ENCODE peak calls at places on chromosomes 12 and 14, in five cellular contexts. A is lung, G is AG10803, U is tibial artery, L is AG04450. M is an unnamed sample.

GRCh38 chr12:82866946-82867345 is 180.2 kb downstream of the TMTC2 start:
- DNase-seq in A (no peak), G (no peak), U (no peak), L (no peak), M (no peak)

GRCh38 chr14:53355581-53356112 is 202.5 kb upstream of the DDHD1 start:
- DNase-seq in A (no peak), G (peak), U (no peak), L (no peak), M (peak)

GRCh38 chr14:44662250-44662891 is 155.3 kb upstream of the FSCB start:
- DNase-seq in A (no peak), G (no peak), U (no peak), L (no peak), M (no peak)

GRCh38 chr14:51616724-51617409 is 34.8 kb upstream of the FRMD6 start:
- DNase-seq in A (peak), G (peak), U (no peak), L (peak), M (no peak)

GRCh38 chr14:73752297-73752992 is 38.3 kb upstream of the PNMA1 start:
- DNase-seq in A (no peak), G (peak), U (peak), L (no peak), M (peak)

GRCh38 chr14:42374332-42374731 is 767.7 kb downstream of the LRFN5 start:
- DNase-seq in A (no peak), G (no peak), U (no peak), L (no peak), M (no peak)

GRCh38 chr14:94022532-94023411 is 3.4 kb upstream of the OTUB2 start:
- DNase-seq in A (no peak), G (no peak), U (no peak), L (no peak), M (no peak)

GRCh38 chr14:53032161-53032803 is 81.4 kb upstream of the FERMT2 start:
- DNase-seq in A (peak), G (peak), U (no peak), L (no peak), M (no peak)

GRCh38 chr12:63787306-63787705 is 7.6 kb downstream of the RXYLT1 start:
- DNase-seq in A (no peak), G (peak), U (no peak), L (no peak), M (no peak)

GRCh38 chr14:88232783-88233182 is 90.3 kb downstream of the KCNK10 start:
- DNase-seq in A (no peak), G (no peak), U (no peak), L (no peak), M (no peak)

GRCh38 chr12:42741771-42742510 is 152.4 kb upstream of the PRICKLE1 start:
- DNase-seq in A (no peak), G (peak), U (no peak), L (peak), M (no peak)

GRCh38 chr14:67940894-67941455 is 121.4 kb downstream of the RAD51B start:
- DNase-seq in A (no peak), G (peak), U (peak), L (peak), M (no peak)

GRCh38 chr12:52796429-52796794 is 495 bp upstream of the KRT3 start:
- DNase-seq in A (no peak), G (no peak), U (no peak), L (no peak), M (no peak)

GRCh38 chr12:26264215-26264838 is 69.0 kb downstream of the SSPN start:
- DNase-seq in A (no peak), G (no peak), U (no peak), L (no peak), M (no peak)

GRCh38 chr14:80117876-80118275 is 93.4 kb downstream of the DIO2 start:
- DNase-seq in A (no peak), G (no peak), U (no peak), L (no peak), M (no peak)

GRCh38 chr12:31588976-31589375 is 2.0 kb downstream of the DENND5B start:
- DNase-seq in A (no peak), G (peak), U (no peak), L (no peak), M (no peak)

GRCh38 chr12:47033081-47033480 is 46.3 kb upstream of the PCED1B start:
- DNase-seq in A (peak), G (peak), U (peak), L (no peak), M (no peak)

GRCh38 chr12:47346251-47347019 is 266.7 kb upstream of the AMIGO2 start:
- DNase-seq in A (no peak), G (peak), U (no peak), L (no peak), M (no peak)

GRCh38 chr12:7989827-7990491 is 42.6 kb upstream of the FOXJ2 start:
- DNase-seq in A (peak), G (no peak), U (peak), L (no peak), M (no peak)

GRCh38 chr14:104431351-104431928 is 148.1 kb upstream of the C14orf180 start:
- DNase-seq in A (no peak), G (no peak), U (no peak), L (no peak), M (no peak)

GRCh38 chr12:105204127-105204526 is 31.8 kb downstream of the APPL2 start:
- DNase-seq in A (no peak), G (no peak), U (no peak), L (no peak), M (no peak)

GRCh38 chr14:31842905-31843304 is 234.2 kb upstream of the ARHGAP5 start:
- DNase-seq in A (no peak), G (peak), U (no peak), L (no peak), M (no peak)

GRCh38 chr12:109329710-109330109 is 18.0 kb upstream of the MYO1H start:
- DNase-seq in A (no peak), G (no peak), U (no peak), L (no peak), M (no peak)

GRCh38 chr12:52032431-52032796 is 18.8 kb upstream of the NR4A1 start:
- DNase-seq in A (peak), G (peak), U (peak), L (no peak), M (no peak)

GRCh38 chr12:71214511-71215285 is 56.9 kb upstream of the TSPAN8 start:
- DNase-seq in A (no peak), G (no peak), U (no peak), L (no peak), M (no peak)

GRCh38 chr12:12992418-12993175 is 7.5 kb downstream of the HEBP1 start:
- DNase-seq in A (peak), G (peak), U (peak), L (peak), M (no peak)

GRCh38 chr14:45249847-45250575 is 3.0 kb downstream of the MIS18BP1 start:
- DNase-seq in A (no peak), G (peak), U (no peak), L (peak), M (no peak)

GRCh38 chr12:116454950-116455447 is 104.2 kb upstream of the MAP1LC3B2 start:
- DNase-seq in A (no peak), G (peak), U (no peak), L (peak), M (no peak)

GRCh38 chr14:35404496-35405303 is at the start of gene NFKBIA:
- DNase-seq in A (peak), G (peak), U (peak), L (no peak), M (peak)
- TF ChIP-seq CTCF in A (peak), G (peak), U (peak), L (peak), M (peak)

GRCh38 chr14:86038401-86038985 is 508.5 kb downstream of the FLRT2 start:
- DNase-seq in A (peak), G (peak), U (peak), L (peak), M (no peak)

GRCh38 chr14:86035882-86036281 is 505.9 kb downstream of the FLRT2 start:
- DNase-seq in A (no peak), G (peak), U (no peak), L (no peak), M (no peak)
- TF ChIP-seq CTCF in A (no peak), G (peak), U (no peak), L (peak), M (peak)

DNA sequence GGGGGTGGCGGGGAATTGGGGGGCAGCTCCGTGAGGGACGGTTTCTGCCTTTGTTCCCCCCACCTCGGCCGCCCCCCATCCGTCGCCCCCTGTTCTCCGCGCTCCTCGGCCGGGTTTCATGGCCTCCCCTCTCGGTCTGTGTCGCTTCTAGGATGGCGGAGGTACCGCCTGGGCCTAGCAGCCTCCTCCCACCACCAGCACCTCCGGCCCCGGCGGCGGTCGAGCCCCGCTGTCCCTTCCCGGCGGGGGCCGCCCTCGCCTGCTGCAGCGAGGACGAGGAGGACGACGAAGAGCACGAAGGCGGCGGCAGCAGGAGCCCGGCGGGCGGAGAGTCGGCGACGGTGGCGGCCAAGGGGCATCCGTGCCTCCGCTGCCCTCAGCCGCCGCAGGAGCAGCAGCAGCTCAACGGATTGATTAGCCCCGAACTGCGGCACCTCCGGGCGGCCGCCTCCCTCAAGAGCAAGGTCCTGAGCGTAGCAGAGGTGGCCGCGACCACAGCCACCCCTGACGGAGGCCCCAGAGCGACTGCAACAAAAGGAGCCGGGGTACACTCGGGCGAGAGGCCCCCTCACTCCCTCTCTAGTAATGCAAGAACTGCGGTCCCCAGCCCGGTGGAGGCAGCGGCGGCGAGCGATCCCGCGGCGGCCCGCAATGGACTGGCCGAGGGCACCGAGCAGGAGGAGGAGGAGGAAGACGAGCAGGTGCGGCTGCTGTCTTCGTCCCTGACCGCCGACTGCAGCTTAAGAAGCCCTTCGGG is 598 bp downstream of the NAA30 start:
- DNase-seq in A (no peak), G (peak), U (peak), L (no peak), M (peak)
- TF ChIP-seq CTCF in A (no peak), G (no peak), U (no peak), L (no peak), M (no peak)

GRCh38 chr12:2879853-2880252 is 2.8 kb downstream of the RHNO1 start:
- DNase-seq in A (no peak), G (no peak), U (no peak), L (no peak), M (no peak)

GRCh38 chr12:2877047-2877958 is at the start of the genes FOXM1 and RHNO1:
- DNase-seq in A (peak), G (peak), U (peak), L (peak), M (peak)

GRCh38 chr12:2876431-2877046 is 435 bp downstream of the FOXM1 start:
- DNase-seq in A (no peak), G (peak), U (no peak), L (no peak), M (no peak)

DNA sequence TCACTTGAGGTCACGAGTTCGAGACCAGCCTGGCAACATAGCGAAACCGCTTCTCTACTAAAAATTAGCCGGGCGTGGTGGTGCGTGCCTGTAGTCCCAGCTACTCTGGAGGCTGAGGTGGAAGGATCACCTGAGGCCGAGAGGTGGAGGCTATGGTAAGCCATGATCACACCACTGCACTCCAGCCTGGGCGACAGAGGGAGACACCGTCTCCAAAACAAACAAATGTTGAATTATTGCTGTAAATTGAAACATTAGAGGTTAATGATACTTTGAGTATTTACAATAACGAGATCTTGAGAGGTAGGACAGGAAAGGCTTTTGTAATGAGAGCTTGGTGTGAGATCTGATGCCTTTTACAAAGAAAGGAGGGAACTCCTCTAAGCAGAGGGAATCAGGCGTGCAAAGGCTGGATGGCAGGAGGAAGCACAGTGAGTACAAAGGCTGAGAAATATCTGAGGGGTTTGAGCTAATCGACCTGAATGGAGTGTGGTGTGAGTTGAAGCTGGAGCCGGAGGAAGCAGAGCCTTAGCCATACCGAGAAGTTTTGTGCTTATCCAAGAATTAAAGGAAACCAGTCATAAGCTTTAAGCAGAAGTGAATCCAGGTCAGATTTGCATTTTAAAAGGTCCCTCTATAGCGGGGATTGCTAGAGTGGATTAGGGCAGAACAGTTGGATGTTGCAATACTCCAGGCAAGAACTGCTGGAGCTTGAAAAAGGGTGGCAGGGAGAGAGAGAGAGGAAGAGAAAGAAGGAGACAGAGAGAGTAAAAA is 1.1 kb downstream of the RHNO1 start:
- DNase-seq in A (no peak), G (peak), U (no peak), L (no peak), M (no peak)
- TF ChIP-seq CTCF in A (no peak), G (no peak), U (no peak), L (no peak), M (peak)

GRCh38 chr12:121812921-121813896 is 9.4 kb downstream of the SETD1B start:
- DNase-seq in A (no peak), G (peak), U (no peak), L (no peak), M (no peak)

GRCh38 chr12:121810833-121811433 is 7.1 kb downstream of the SETD1B start:
- DNase-seq in A (no peak), G (no peak), U (no peak), L (no peak), M (no peak)

GRCh38 chr12:121813951-121814350 is 10.1 kb downstream of the SETD1B start:
- DNase-seq in A (no peak), G (no peak), U (no peak), L (no peak), M (no peak)

GRCh38 chr12:121811434-121812319 is 7.9 kb downstream of the SETD1B start:
- DNase-seq in A (peak), G (peak), U (no peak), L (no peak), M (peak)

DNA sequence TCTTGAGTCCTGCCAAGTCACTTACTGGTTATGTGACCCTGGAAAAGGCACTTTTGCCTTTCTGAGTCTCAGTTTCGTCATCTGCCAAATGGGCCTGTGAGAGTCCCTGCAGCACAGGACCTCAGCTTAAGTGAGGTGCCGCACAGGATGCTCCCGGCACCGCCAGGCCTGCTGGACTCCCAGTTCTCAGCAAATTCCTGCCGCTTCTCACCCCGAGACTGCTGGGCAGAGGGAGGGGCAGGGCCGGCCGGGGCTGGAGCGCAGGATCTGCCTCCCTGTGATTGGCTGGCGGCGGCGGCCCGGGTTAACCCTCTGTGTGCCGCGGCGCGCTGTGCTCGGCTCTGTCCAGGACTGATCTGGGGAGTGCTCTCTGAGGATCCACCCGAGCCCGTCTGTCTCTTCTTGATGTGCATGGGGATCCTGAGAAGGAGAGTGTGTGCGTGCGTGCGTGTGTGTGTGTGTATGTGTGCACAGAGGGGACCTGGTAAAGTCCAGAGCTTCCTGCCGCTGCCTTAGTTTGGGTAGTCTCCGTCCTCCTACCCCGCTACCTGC is 8.6 kb downstream of the SETD1B start:
- DNase-seq in A (peak), G (peak), U (no peak), L (no peak), M (no peak)
- TF ChIP-seq CTCF in A (no peak), G (no peak), U (no peak), L (no peak), M (no peak)

GRCh38 chr12:751828-752672 is at the start of gene WNK1:
- DNase-seq in A (peak), G (peak), U (peak), L (peak), M (peak)

GRCh38 chr12:753401-754237 is 1.2 kb downstream of the WNK1 start:
- DNase-seq in A (peak), G (no peak), U (peak), L (no peak), M (no peak)

GRCh38 chr12:754238-754816 is 1.9 kb downstream of the WNK1 start:
- DNase-seq in A (no peak), G (no peak), U (no peak), L (no peak), M (no peak)

GRCh38 chr12:752673-753400 is 458 bp downstream of the WNK1 start:
- DNase-seq in A (peak), G (peak), U (peak), L (no peak), M (peak)

GRCh38 chr12:754871-755562 is 2.6 kb downstream of the WNK1 start:
- DNase-seq in A (no peak), G (peak), U (no peak), L (peak), M (no peak)
- TF ChIP-seq CTCF in A (no peak), G (peak), U (peak), L (peak), M (peak)

GRCh38 chr12:30400349-30400748 is 295.3 kb downstream of the IPO8 start:
- DNase-seq in A (no peak), G (no peak), U (no peak), L (no peak), M (no peak)
- TF ChIP-seq CTCF in A (no peak), G (no peak), U (no peak), L (no peak), M (no peak)

GRCh38 chr14:90726656-90727055 is 89.6 kb downstream of the TTC7B start:
- DNase-seq in A (peak), G (peak), U (peak), L (no peak), M (peak)
- TF ChIP-seq CTCF in A (no peak), G (peak), U (peak), L (peak), M (peak)

M was measured in osteocyte.